ENCODE peak calls at places on chromosomes 7 and 10, in four cellular contexts. U, B, J and H are unnamed samples.

GRCh38 chr10:49593564-49593875 is 16.6 kb upstream of the SLC18A3 start:
- DNase-seq in U (no peak), B (no peak), J (no peak), H (no peak)

GRCh38 chr10:23157239-23157661 is 34.9 kb upstream of the PTF1A start:
- DNase-seq in U (no peak), B (no peak), J (peak), H (no peak)

GRCh38 chr7:137878333-137878961 is 31.7 kb upstream of the DGKI start:
- DNase-seq in U (peak), B (no peak), J (no peak), H (no peak)

GRCh38 chr10:14547826-14548225 is 217.1 kb upstream of the FRMD4A start:
- DNase-seq in U (no peak), B (no peak), J (no peak), H (no peak)

GRCh38 chr7:115068220-115068619 is 146.3 kb downstream of the MDFIC start:
- DNase-seq in U (peak), B (no peak), J (no peak), H (no peak)

GRCh38 chr10:102452672-102453340 is 1.5 kb upstream of the C10orf95 start:
- DNase-seq in U (peak), B (no peak), J (no peak), H (peak)

GRCh38 chr10:44974628-44975431 is 3.8 kb downstream of the DEPP1 start:
- DNase-seq in U (no peak), B (peak), J (no peak), H (peak)

GRCh38 chr10:94299417-94299816 is 63.3 kb downstream of the NOC3L start:
- DNase-seq in U (peak), B (no peak), J (no peak), H (no peak)

GRCh38 chr7:158838238-158838637 is 8.9 kb upstream of the ESYT2 start:
- DNase-seq in U (no peak), B (no peak), J (no peak), H (no peak)

GRCh38 chr10:30645340-30645827 is 15.8 kb upstream of the LYZL2 start:
- DNase-seq in U (peak), B (peak), J (no peak), H (peak)

GRCh38 chr7:33904680-33905388 is 505 bp upstream of the BMPER start:
- DNase-seq in U (peak), B (peak), J (no peak), H (peak)

GRCh38 chr7:33642312-33642711 is 263.0 kb upstream of the BMPER start:
- DNase-seq in U (no peak), B (no peak), J (no peak), H (no peak)

GRCh38 chr10:92222603-92223275 is 68.1 kb downstream of the CPEB3 start:
- DNase-seq in U (peak), B (no peak), J (no peak), H (no peak)

GRCh38 chr10:75647675-75648074 is 216.3 kb downstream of the LRMDA start:
- DNase-seq in U (no peak), B (no peak), J (no peak), H (no peak)

GRCh38 chr7:51024867-51025266 is 242.2 kb upstream of the GRB10 start:
- DNase-seq in U (no peak), B (no peak), J (no peak), H (no peak)

GRCh38 chr10:31118561-31118960 is 86.9 kb upstream of the ZNF438 start:
- DNase-seq in U (peak), B (no peak), J (no peak), H (no peak)

GRCh38 chr10:123009105-123009805 is 449 bp downstream of the ACADSB start:
- DNase-seq in U (no peak), B (peak), J (no peak), H (peak)

GRCh38 chr10:106450966-106451365 is 713.5 kb downstream of the SORCS1 start:
- DNase-seq in U (peak), B (no peak), J (no peak), H (no peak)

GRCh38 chr7:35508623-35509400 is 186.1 kb downstream of the HERPUD2 start:
- DNase-seq in U (no peak), B (no peak), J (no peak), H (peak)

GRCh38 chr7:117333168-117333567 is 10.3 kb upstream of the WNT2 start:
- DNase-seq in U (no peak), B (no peak), J (no peak), H (no peak)

DNA sequence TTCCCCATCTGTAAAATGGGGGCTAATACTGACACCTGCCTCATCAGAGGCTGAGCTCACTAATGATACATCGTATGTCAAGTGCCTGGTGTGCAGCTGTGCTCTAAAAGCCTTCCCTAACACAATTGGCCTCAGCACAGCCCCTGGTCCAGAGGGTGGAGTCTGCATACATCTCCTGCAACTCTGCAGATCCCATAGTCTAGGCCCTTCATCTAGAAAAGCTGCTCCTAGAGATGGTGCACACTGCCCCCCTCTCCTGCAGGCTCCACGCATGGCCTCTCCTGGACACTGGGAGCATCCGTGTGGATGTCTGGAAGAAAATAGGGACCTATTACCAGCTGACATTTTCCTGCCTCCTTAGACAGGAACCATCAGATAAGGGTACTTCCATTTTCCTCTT is 255.1 kb downstream of the RPS24 start:
- DNase-seq in U (no peak), B (peak), J (no peak), H (no peak)
- TF ChIP-seq RFX5 in U (no peak), B (no peak), J (no peak), H (no peak)

GRCh38 chr10:7475046-7475860 is 64.4 kb upstream of the SFMBT2 start:
- DNase-seq in U (no peak), B (peak), J (no peak), H (no peak)
- TF ChIP-seq RFX5 in U (no peak), B (no peak), J (no peak), H (no peak)

DNA sequence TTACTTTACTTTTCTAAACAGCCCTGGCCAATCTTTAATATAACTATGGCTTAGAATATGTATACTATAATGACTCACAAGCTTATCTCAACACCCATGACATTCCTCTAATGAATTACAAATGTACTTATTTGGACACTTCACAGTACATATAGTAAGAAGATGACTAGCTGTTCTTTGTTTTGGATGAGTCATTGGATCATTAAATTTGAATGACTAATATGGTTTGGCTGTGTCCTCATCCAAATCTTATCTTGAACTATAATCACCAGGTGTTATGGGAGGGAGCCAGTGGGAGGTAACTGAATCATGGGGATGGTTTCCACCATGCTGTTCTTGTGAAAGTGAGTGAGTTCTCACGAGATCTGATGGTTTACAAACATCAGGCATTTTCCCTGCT is 807.5 kb upstream of the SORCS1 start:
- DNase-seq in U (no peak), B (no peak), J (no peak), H (peak)
- TF ChIP-seq RFX5 in U (no peak), B (no peak), J (no peak), H (no peak)

GRCh38 chr7:87287738-87288341 is 57.6 kb upstream of the CROT start:
- DNase-seq in U (no peak), B (no peak), J (no peak), H (no peak)
- TF ChIP-seq RFX5 in U (no peak), B (no peak), J (no peak), H (no peak)

DNA sequence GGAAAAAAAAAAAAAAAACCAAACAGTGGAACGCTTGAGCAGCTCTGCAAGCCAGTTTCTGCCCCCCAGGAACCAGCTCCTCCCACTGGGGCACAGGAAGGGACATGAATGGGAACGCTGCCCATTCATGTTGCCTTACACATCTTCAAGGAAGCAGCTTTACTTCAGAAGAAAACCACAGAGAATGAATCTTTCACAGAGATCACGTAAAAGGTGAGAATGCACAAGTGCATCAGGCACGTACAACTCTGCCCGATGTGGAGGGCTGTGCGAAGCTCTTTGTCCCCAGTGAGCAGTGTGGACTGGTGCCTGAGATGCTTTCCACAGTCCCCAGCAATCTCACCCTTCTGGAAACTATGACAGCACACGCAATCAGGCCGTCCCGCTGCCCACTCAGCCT is 106.2 kb downstream of the DLG5 start:
- DNase-seq in U (peak), B (no peak), J (no peak), H (no peak)
- TF ChIP-seq RFX5 in U (no peak), B (no peak), J (no peak), H (no peak)

GRCh38 chr7:84425702-84426259 is 231.2 kb upstream of the SEMA3A start:
- DNase-seq in U (no peak), B (no peak), J (no peak), H (no peak)

GRCh38 chr7:84422790-84423189 is 228.2 kb upstream of the SEMA3A start:
- DNase-seq in U (peak), B (no peak), J (no peak), H (no peak)
- TF ChIP-seq RFX5 in U (no peak), B (no peak), J (no peak), H (no peak)

GRCh38 chr7:55026086-55026790 is 7.4 kb downstream of the EGFR start:
- DNase-seq in U (no peak), B (no peak), J (no peak), H (no peak)

GRCh38 chr7:55030314-55030713 is 11.5 kb downstream of the EGFR start:
- DNase-seq in U (peak), B (no peak), J (no peak), H (no peak)

GRCh38 chr7:55031075-55031474 is 12.3 kb downstream of the EGFR start:
- DNase-seq in U (no peak), B (no peak), J (no peak), H (no peak)

GRCh38 chr7:55026867-55027490 is 8.2 kb downstream of the EGFR start:
- DNase-seq in U (peak), B (no peak), J (no peak), H (no peak)

DNA sequence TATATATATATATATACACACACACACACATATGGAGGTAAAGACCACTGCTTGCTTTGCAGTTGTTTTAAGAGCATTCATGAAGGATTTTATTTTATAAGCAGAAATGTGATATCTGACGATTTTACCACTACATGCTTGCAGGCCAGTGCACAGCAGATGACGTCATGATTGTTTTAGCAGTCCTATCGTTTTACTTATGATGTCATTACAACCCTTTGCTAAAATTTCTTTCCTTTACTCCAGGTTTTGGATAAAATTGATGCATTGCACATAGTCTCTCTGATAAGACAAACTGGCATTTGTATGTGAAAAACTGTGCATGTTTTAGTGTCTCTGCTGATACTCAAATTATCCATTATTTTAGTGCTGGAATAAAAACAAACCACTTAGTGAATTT is 9.2 kb downstream of the EGFR start:
- DNase-seq in U (peak), B (no peak), J (no peak), H (no peak)
- TF ChIP-seq RFX5 in U (no peak), B (no peak), J (no peak), H (no peak)

GRCh38 chr10:18282094-18282493 is 141.9 kb downstream of the CACNB2 start:
- DNase-seq in U (no peak), B (no peak), J (no peak), H (no peak)

DNA sequence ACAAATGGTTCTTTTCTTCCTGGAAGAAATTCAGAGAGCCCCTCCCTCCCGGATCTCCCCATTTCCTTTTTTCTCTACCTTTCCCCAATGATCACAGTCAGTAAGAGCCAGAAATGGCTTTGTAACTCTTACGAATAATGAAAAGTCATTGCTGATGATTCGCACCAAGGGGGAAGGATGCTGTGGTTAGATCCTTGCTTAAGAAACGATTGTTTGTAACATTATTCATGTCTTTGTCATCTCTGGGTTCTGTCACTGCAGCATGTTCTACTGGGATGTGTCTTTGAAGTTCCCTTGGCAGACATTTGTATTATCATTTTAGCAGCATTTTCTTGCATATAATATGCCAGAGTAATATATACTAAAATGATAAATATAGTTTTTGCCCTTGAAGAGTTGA is 139.0 kb downstream of the CACNB2 start:
- DNase-seq in U (peak), B (no peak), J (no peak), H (no peak)
- TF ChIP-seq RFX5 in U (no peak), B (no peak), J (no peak), H (no peak)

GRCh38 chr7:17940302-17941170 is at the start of gene SNX13:
- DNase-seq in U (peak), B (peak), J (peak), H (peak)
- TF ChIP-seq RFX5 in U (no peak), B (peak), J (no peak), H (peak)